ENCODE peak calls at places on chromosomes 7 and 10, in six cellular contexts. I, B, E, M, K and J are unnamed samples.

GRCh38 chr7:116242759-116243158 is 32.4 kb downstream of the TES start:
- DNase-seq in I (no peak), B (no peak), E (no peak), M (no peak), K (no peak), J (no peak)

GRCh38 chr10:92894081-92894480 is 45.8 kb downstream of the EXOC6 start:
- DNase-seq in I (no peak), B (no peak), E (no peak), M (no peak), K (no peak), J (no peak)

GRCh38 chr10:86043236-86043635 is 323.4 kb downstream of the GRID1 start:
- DNase-seq in I (no peak), B (no peak), E (no peak), M (no peak), K (no peak), J (no peak)

GRCh38 chr10:44675086-44675874 is 235.9 kb upstream of the TMEM72 start:
- DNase-seq in I (no peak), B (no peak), E (peak; percentile 11), M (no peak), K (no peak), J (no peak)

GRCh38 chr10:72096115-72097000 is 8.0 kb upstream of the SPOCK2 start:
- DNase-seq in I (no peak), B (peak; percentile 46), E (peak; percentile 66), M (no peak), K (peak; percentile 21), J (no peak)

GRCh38 chr7:107799645-107800264 is 3.3 kb downstream of the SLC26A3 start:
- DNase-seq in I (no peak), B (no peak), E (no peak), M (no peak), K (no peak), J (no peak)

GRCh38 chr7:29987821-29988317 is 1.7 kb downstream of the SCRN1 start:
- DNase-seq in I (peak; percentile 33), B (no peak), E (peak; percentile 90), M (no peak), K (peak; percentile 92), J (no peak)

GRCh38 chr10:80491251-80492102 is 37.4 kb downstream of the TSPAN14 start:
- DNase-seq in I (no peak), B (no peak), E (no peak), M (no peak), K (no peak), J (no peak)

GRCh38 chr10:77037735-77038411 is 599.7 kb downstream of the KCNMA1 start:
- DNase-seq in I (no peak), B (no peak), E (no peak), M (no peak), K (no peak), J (no peak)

GRCh38 chr7:101378808-101379207 is 16.1 kb downstream of the COL26A1 start:
- DNase-seq in I (no peak), B (no peak), E (no peak), M (no peak), K (no peak), J (no peak)

GRCh38 chr10:3622427-3622826 is 162.6 kb downstream of the KLF6 start:
- DNase-seq in I (no peak), B (no peak), E (no peak), M (no peak), K (no peak), J (no peak)

GRCh38 chr7:2643386-2644229 is 11.8 kb downstream of the TTYH3 start:
- DNase-seq in I (no peak), B (no peak), E (no peak), M (no peak), K (no peak), J (no peak)

GRCh38 chr7:91778416-91778815 is 102.1 kb downstream of the MTERF1 start:
- DNase-seq in I (no peak), B (no peak), E (no peak), M (no peak), K (no peak), J (no peak)

GRCh38 chr7:320297-320696 is 30.3 kb downstream of the FOXL3 start:
- DNase-seq in I (no peak), B (no peak), E (no peak), M (no peak), K (no peak), J (no peak)

GRCh38 chr10:112955736-112956421 is 5.8 kb downstream of the TCF7L2 start:
- DNase-seq in I (no peak), B (no peak), E (peak; percentile 59), M (no peak), K (peak; percentile 91), J (no peak)

GRCh38 chr10:12971001-12971788 is 30.3 kb downstream of the CCDC3 start:
- DNase-seq in I (no peak), B (no peak), E (no peak), M (no peak), K (peak; percentile 23), J (no peak)

GRCh38 chr10:98956576-98957260 is 278.9 kb downstream of the HPSE2 start:
- DNase-seq in I (no peak), B (no peak), E (peak; percentile 8), M (no peak), K (peak; percentile 6), J (no peak)

GRCh38 chr7:152015600-152015999 is 9.9 kb upstream of the GALNT11 start:
- DNase-seq in I (no peak), B (no peak), E (no peak), M (no peak), K (no peak), J (no peak)

GRCh38 chr10:79457256-79457785 is 11.9 kb upstream of the ZCCHC24 start:
- DNase-seq in I (no peak), B (no peak), E (no peak), M (no peak), K (no peak), J (no peak)

GRCh38 chr10:79052311-79053080 is 16.3 kb upstream of the ZMIZ1 start:
- DNase-seq in I (peak; percentile 58), B (no peak), E (peak; percentile 22), M (no peak), K (no peak), J (no peak)

GRCh38 chr10:95266674-95267095 is 24.1 kb downstream of the PDLIM1 start:
- DNase-seq in I (peak; percentile 63), B (no peak), E (peak; percentile 94), M (no peak), K (peak; percentile 92), J (no peak)

GRCh38 chr10:132927824-132928223 is 14.5 kb downstream of the CFAP46 start:
- DNase-seq in I (no peak), B (no peak), E (no peak), M (no peak), K (no peak), J (no peak)

GRCh38 chr7:48139461-48139860 is 31.8 kb upstream of the ABCA13 start:
- DNase-seq in I (no peak), B (no peak), E (peak; percentile 33), M (no peak), K (peak; percentile 57), J (no peak)

GRCh38 chr7:76281006-76281705 is 21.3 kb upstream of the HSPB1 start:
- DNase-seq in I (no peak), B (no peak), E (no peak), M (no peak), K (no peak), J (no peak)

GRCh38 chr7:63925626-63926460 is 72.8 kb upstream of the ZNF722 start:
- DNase-seq in I (peak; percentile 68), B (peak; percentile 85), E (peak; percentile 12), M (no peak), K (peak; percentile 29), J (peak; percentile 40)

GRCh38 chr10:98376485-98376884 is 38.5 kb downstream of the PYROXD2 start:
- DNase-seq in I (no peak), B (no peak), E (peak; percentile 63), M (no peak), K (no peak), J (no peak)

GRCh38 chr7:42237891-42238531 is 1.0 kb upstream of the GLI3 start:
- DNase-seq in I (peak; percentile 19), B (no peak), E (peak; percentile 84), M (peak; percentile 77), K (peak; percentile 59), J (peak; percentile 7)

GRCh38 chr7:412313-412710 is 107.3 kb downstream of the PDGFA start:
- DNase-seq in I (no peak), B (no peak), E (no peak), M (no peak), K (no peak), J (no peak)

GRCh38 chr10:30095811-30096422 is 36.5 kb upstream of the JCAD start:
- DNase-seq in I (no peak), B (no peak), E (no peak), M (no peak), K (no peak), J (no peak)

GRCh38 chr7:142567676-142568075 is 181.6 kb upstream of the PRSS1 start:
- DNase-seq in I (no peak), B (no peak), E (no peak), M (no peak), K (no peak), J (no peak)

GRCh38 chr10:80202934-80203834 is 2.2 kb downstream of the ANXA11 start:
- DNase-seq in I (peak; percentile 55), B (peak; percentile 67), E (peak; percentile 93), M (no peak), K (peak; percentile 92), J (peak; percentile 95)

GRCh38 chr7:24346129-24346528 is 62.1 kb downstream of the NPY start:
- DNase-seq in I (no peak), B (no peak), E (no peak), M (no peak), K (no peak), J (no peak)

GRCh38 chr10:76779163-76779820 is 858.3 kb downstream of the KCNMA1 start:
- DNase-seq in I (no peak), B (no peak), E (peak; percentile 40), M (peak; percentile 12), K (peak; percentile 37), J (no peak)

GRCh38 chr10:103476046-103476768 is 2.8 kb downstream of the CALHM3 start:
- DNase-seq in I (no peak), B (no peak), E (no peak), M (no peak), K (no peak), J (peak; percentile 81)

GRCh38 chr10:53284615-53285182 is 512.1 kb upstream of the MBL2 start:
- DNase-seq in I (no peak), B (no peak), E (no peak), M (no peak), K (no peak), J (no peak)

GRCh38 chr10:83274088-83274487 is 865.2 kb upstream of the GHITM start:
- DNase-seq in I (no peak), B (no peak), E (no peak), M (no peak), K (no peak), J (no peak)

GRCh38 chr10:122112625-122113160 is 123.7 kb downstream of the TACC2 start:
- DNase-seq in I (no peak), B (no peak), E (peak; percentile 93), M (peak; percentile 60), K (peak; percentile 93), J (peak; percentile 80)

GRCh38 chr7:37420931-37421330 is 27.7 kb downstream of the ELMO1 start:
- DNase-seq in I (no peak), B (no peak), E (no peak), M (no peak), K (no peak), J (no peak)

GRCh38 chr10:89301231-89301630 is 615 bp upstream of the IFIT2 start:
- DNase-seq in I (peak; percentile 41), B (no peak), E (peak; percentile 69), M (no peak), K (peak; percentile 71), J (no peak)